ENCODE peak calls at places on chromosomes 2 and 18, in eight cellular contexts. C is BJ; J is GM06990; G is CD8-positive, alpha-beta T cell; Z is colonic mucosa; E is cardiac muscle cell; H is vagina; N is epithelial cell of esophagus. D is an unnamed sample.

GRCh38 chr2:67463810-67464209 is 66.7 kb downstream of the ETAA1 start:
- DNase-seq in Z (no peak), H (no peak), J (no peak), G (no peak), E (no peak), N (peak), C (no peak), D (no peak)

GRCh38 chr2:73970268-73970803 is 14.4 kb upstream of the TET3 start:
- DNase-seq in G (no peak), C (no peak), J (no peak), N (no peak), Z (no peak), E (no peak), H (no peak), D (no peak)

GRCh38 chr2:112688086-112688880 is 32.5 kb upstream of the NT5DC4 start:
- DNase-seq in C (no peak), H (no peak), Z (peak), N (no peak), E (no peak), J (no peak), G (no peak), D (no peak)

GRCh38 chr18:58324824-58325520 is 280.9 kb downstream of the NEDD4L start:
- DNase-seq in H (no peak), Z (no peak), C (no peak), E (no peak), N (no peak), J (no peak), G (no peak), D (no peak)

GRCh38 chr2:110157153-110157793 is 41.7 kb upstream of the MALL start:
- DNase-seq in C (peak), Z (peak), J (peak), N (peak), E (peak), G (no peak), H (no peak), D (peak)

GRCh38 chr2:130846686-130847375 is 10.1 kb downstream of the ARHGEF4 start:
- DNase-seq in Z (no peak), H (no peak), C (no peak), E (no peak), N (peak), G (no peak), J (no peak), D (peak)

GRCh38 chr2:118048396-118048795 is 34.5 kb upstream of the CCDC93 start:
- DNase-seq in N (no peak), H (no peak), C (no peak), J (no peak), E (no peak), G (no peak), Z (no peak), D (no peak)

GRCh38 chr2:201432038-201432437 is 19.2 kb downstream of the TRAK2 start:
- DNase-seq in N (peak), H (no peak), C (no peak), Z (no peak), J (no peak), G (no peak), E (no peak), D (peak)

GRCh38 chr2:60336442-60337141 is 216.9 kb downstream of the BCL11A start:
- DNase-seq in N (no peak), Z (no peak), H (peak), E (no peak), C (no peak), J (no peak), G (no peak), D (no peak)

GRCh38 chr2:112031916-112032582 is 23.0 kb upstream of the TMEM87B start:
- DNase-seq in Z (peak), N (peak), J (no peak), E (peak), C (no peak), H (no peak), G (no peak), D (peak)

GRCh38 chr2:65070172-65070830 is 14.1 kb downstream of the CEP68 start:
- DNase-seq in E (no peak), H (no peak), Z (peak), G (no peak), C (no peak), J (no peak), N (peak), D (peak)

GRCh38 chr2:149715005-149715592 is 127.5 kb upstream of the MMADHC start:
- DNase-seq in J (no peak), H (no peak), E (no peak), C (no peak), Z (no peak), N (peak), G (no peak), D (peak)

GRCh38 chr2:191802180-191802579 is 44.7 kb downstream of the CAVIN2 start:
- DNase-seq in N (no peak), C (no peak), H (no peak), Z (no peak), G (no peak), J (no peak), E (no peak), D (no peak)

GRCh38 chr2:191800874-191801273 is 46.0 kb downstream of the CAVIN2 start:
- DNase-seq in Z (no peak), J (no peak), G (no peak), E (no peak), H (no peak), C (no peak), N (no peak), D (peak)

GRCh38 chr2:191799526-191799925 is 47.4 kb downstream of the CAVIN2 start:
- DNase-seq in H (no peak), E (no peak), C (no peak), G (no peak), N (no peak), J (no peak), Z (no peak), D (no peak)

GRCh38 chr2:191795711-191796110 is 51.2 kb downstream of the CAVIN2 start:
- DNase-seq in Z (no peak), N (no peak), C (no peak), G (no peak), J (no peak), H (no peak), E (no peak), D (no peak)

GRCh38 chr2:191797937-191798873 is 48.7 kb downstream of the CAVIN2 start:
- DNase-seq in G (no peak), E (no peak), N (no peak), C (no peak), H (no peak), J (no peak), Z (no peak), D (no peak)
- H3K4me3 ChIP-seq in G (no peak), E (no peak), N (no peak), C (no peak), H (no peak), J (no peak), Z (no peak), D (no peak)

GRCh38 chr2:43224571-43225092 is 1.8 kb downstream of the ZFP36L2 start:
- DNase-seq in Z (no peak), N (peak), C (no peak), H (no peak), J (peak), E (peak), G (peak), D (peak)

GRCh38 chr2:43223412-43224040 is 2.9 kb downstream of the ZFP36L2 start:
- DNase-seq in N (no peak), E (no peak), J (no peak), C (no peak), Z (no peak), G (no peak), H (no peak), D (peak)

GRCh38 chr2:43225093-43225787 is 1.2 kb downstream of the ZFP36L2 start:
- DNase-seq in J (peak), G (peak), H (no peak), E (peak), C (no peak), Z (peak), N (peak), D (peak)

GRCh38 chr2:43222472-43223146 is 3.8 kb downstream of the ZFP36L2 start:
- DNase-seq in H (no peak), C (no peak), J (no peak), G (no peak), E (no peak), Z (no peak), N (peak), D (peak)

DNA sequence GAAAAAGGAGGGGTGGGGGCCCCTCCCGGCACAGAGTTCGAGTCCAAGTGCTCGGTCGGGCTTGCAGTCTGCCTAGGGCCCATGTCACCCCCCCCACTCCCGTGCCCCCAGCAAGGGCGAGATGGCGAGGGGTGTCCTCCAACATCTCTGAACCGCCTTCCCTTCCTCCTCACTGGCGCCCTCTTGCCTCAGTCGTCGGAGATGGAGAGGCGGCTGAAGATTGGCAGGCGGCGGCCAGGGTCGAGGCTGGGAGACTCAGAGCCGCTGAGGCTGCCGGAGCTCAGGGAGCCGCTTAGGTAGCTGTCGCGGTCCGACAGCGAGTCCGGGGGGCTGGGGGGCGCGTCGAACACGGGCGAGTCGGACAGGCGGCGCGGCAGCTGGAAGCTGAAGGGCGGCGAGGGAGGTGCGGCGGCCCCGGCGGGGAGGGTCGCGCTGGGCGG is 2.3 kb downstream of the ZFP36L2 start:
- DNase-seq in G (peak), C (no peak), J (peak), H (no peak), E (peak), N (peak), Z (peak), D (peak)
- TF ChIP-seq CTCF in G (no peak), C (peak), J (peak), H (no peak), E (peak), N (peak), Z (peak), D (peak)

GRCh38 chr2:159795781-159796667 is 2.0 kb downstream of the CD302 start:
- DNase-seq in N (no peak), J (no peak), C (no peak), E (no peak), H (no peak), Z (no peak), G (no peak), D (peak)
- H3K4me3 ChIP-seq in N (no peak), J (no peak), C (no peak), E (no peak), H (peak), Z (peak), G (no peak), D (no peak)

GRCh38 chr2:86300496-86300895 is 36.9 kb downstream of the REEP1 start:
- DNase-seq in Z (no peak), G (no peak), N (no peak), C (no peak), E (no peak), H (no peak), J (no peak), D (no peak)

GRCh38 chr2:86297382-86298147 is 39.9 kb downstream of the REEP1 start:
- DNase-seq in N (peak), J (no peak), H (no peak), C (no peak), G (no peak), Z (peak), E (no peak), D (no peak)

GRCh38 chr2:86296947-86297346 is 40.5 kb downstream of the REEP1 start:
- DNase-seq in Z (no peak), J (no peak), G (no peak), H (no peak), C (no peak), N (no peak), E (no peak), D (no peak)

GRCh38 chr2:86301010-86301409 is 36.4 kb downstream of the REEP1 start:
- DNase-seq in C (no peak), N (peak), E (peak), G (no peak), J (no peak), H (no peak), Z (no peak), D (peak)

DNA sequence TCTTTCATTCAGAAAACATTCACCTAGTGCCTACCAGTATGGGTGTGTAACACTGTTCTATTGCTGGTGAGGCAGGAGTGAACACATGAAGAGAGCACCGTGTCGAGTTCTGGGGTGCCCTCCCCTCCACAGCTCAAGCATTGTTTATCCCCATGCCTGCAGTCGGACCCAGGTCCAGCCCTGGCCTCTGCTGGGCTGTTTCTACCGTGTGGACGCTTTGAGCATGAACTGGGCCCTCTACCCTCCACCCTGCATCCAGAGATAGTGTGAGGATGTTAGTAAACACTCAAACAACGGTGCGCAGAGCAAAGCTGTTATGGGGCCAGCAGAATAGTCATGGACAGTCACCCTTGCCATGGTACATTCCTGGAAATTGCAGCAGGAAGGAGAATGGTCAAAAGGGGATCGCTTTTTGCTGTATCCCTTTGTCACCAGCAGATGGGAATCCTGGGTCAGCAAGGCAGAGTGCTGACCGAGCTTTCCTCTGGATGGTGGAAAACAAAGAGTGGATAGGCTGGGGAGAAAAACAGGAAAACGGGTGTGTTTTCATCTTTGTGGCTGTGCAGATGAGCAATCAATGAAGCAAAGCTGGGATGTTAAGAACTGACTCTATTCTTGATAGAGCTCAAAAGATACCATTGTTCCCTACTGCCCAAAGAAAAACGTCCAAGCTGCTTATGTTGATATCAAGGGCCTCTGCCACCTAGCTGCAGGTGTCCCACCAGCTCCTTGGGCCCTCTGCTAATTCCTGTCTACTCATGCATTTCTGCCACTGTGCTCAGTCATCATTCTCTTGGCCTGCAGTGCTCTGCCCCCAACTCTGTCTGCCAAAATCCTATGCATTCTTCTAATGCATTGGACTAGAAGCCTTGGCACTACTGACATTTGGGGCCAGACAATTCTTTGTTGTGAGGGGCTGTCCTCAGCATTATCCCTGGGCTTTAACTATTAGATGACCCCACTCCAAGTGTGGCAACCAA is 38.7 kb downstream of the REEP1 start:
- DNase-seq in J (no peak), H (no peak), C (no peak), G (no peak), E (peak), N (no peak), Z (no peak), D (no peak)
- TF ChIP-seq CTCF in J (no peak), H (no peak), C (no peak), G (no peak), E (peak), N (peak), Z (no peak), D (peak)

DNA sequence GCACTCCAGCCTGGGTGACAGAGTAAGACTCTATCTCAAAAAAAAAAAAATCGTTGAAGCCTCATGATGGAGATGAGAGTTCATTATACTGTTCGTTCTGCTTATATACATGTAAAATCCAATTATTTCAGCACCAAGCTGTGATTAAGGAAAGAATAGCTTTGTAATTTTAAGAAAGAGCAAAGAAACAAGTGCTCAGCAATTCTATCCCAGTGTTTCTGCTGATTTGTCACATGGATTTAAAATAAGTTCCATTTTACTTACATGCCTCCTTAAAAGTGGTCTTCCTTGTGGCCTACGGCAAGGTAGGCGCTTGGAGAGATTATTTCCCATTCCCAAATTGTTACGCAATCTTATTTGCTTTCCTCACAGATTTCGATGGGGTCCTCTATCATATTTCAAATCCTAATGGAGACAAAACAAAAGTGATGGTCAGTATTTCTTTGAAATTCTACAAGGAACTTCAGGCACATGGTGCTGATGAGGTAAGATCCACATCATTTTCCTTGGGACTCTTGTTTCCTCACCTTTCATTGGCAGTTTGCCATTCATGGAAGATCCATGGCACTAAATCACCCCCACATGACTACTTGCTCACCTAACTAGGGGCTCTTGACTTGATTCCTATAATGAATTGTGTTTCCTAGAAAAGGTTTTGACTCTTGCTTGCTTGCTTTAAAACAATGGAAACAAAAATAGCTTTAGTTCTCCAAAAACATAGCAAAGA is 11.5 kb downstream of the ARPC2 start:
- DNase-seq in E (no peak), C (no peak), Z (no peak), N (peak), H (no peak), J (no peak), G (no peak), D (peak)
- H3K4me3 ChIP-seq in E (no peak), C (no peak), Z (no peak), N (no peak), H (no peak), J (no peak), G (no peak), D (no peak)

GRCh38 chr18:69845588-69846506 is 101.8 kb downstream of the CD226 start:
- DNase-seq in C (no peak), Z (peak), G (no peak), H (no peak), J (no peak), N (no peak), E (peak), D (no peak)
- TF ChIP-seq CTCF in C (no peak), Z (no peak), G (no peak), H (no peak), J (peak), N (no peak), E (no peak), D (no peak)

GRCh38 chr18:59485382-59485781 is 126.3 kb upstream of the LMAN1 start:
- DNase-seq in N (no peak), G (no peak), C (no peak), E (no peak), Z (no peak), J (no peak), H (no peak), D (no peak)
- H3K4me3 ChIP-seq in N (no peak), G (no peak), C (no peak), E (no peak), Z (no peak), J (no peak), H (no peak), D (no peak)

D was measured in choroid plexus epithelial cell.